ENCODE peak calls at places on chromosomes 13 and 19, in six cellular contexts. S, K, I, Z, P and U are unnamed samples.
A peak's percentile ranks its signal among the peaks of the same experiment; 100 is the strongest.

GRCh38 chr13:85654227-85654626 is 145.0 kb downstream of the SLITRK6 start:
- DNase-seq in Z (no peak), K (no peak), I (no peak), P (no peak), S (no peak), U (no peak)

GRCh38 chr13:112876305-112877000 is 92.6 kb upstream of the MCF2L start:
- DNase-seq in Z (no peak), P (no peak), I (no peak), K (no peak), S (no peak), U (no peak)

GRCh38 chr13:73683746-73684145 is 450.5 kb downstream of the KLF12 start:
- DNase-seq in S (no peak), K (no peak), P (no peak), Z (no peak), I (no peak), U (no peak)

GRCh38 chr19:8387688-8388611 is 2.2 kb upstream of the RAB11B start:
- DNase-seq in Z (no peak), I (no peak), K (no peak), P (no peak), S (no peak), U (no peak)

GRCh38 chr13:95676100-95676774 is 702 bp upstream of the DNAJC3 start:
- DNase-seq in Z (no peak), P (no peak), S (no peak), K (peak; percentile 48), I (no peak), U (peak; percentile 39)

GRCh38 chr13:46624821-46625220 is 71.9 kb downstream of the LRCH1 start:
- DNase-seq in Z (no peak), S (no peak), I (no peak), K (no peak), P (no peak), U (no peak)

GRCh38 chr13:42883771-42884170 is 102.4 kb downstream of the FAM216B start:
- DNase-seq in P (peak; percentile 64), I (no peak), S (no peak), K (no peak), Z (no peak), U (peak; percentile 3)

GRCh38 chr19:49997709-49998108 is 27.5 kb downstream of the VRK3 start:
- DNase-seq in P (no peak), Z (no peak), S (no peak), I (no peak), K (peak; percentile 59), U (no peak)

GRCh38 chr13:95896302-95896701 is 156.9 kb downstream of the UGGT2 start:
- DNase-seq in Z (no peak), I (no peak), S (no peak), K (no peak), P (no peak), U (no peak)

GRCh38 chr19:58291943-58292342 is 13.2 kb downstream of the ZNF8 start:
- DNase-seq in Z (no peak), K (no peak), I (no peak), S (no peak), P (no peak), U (no peak)

GRCh38 chr19:23406716-23407115 is 11.4 kb upstream of the ZNF91 start:
- DNase-seq in S (no peak), K (no peak), Z (no peak), P (no peak), I (no peak), U (no peak)

GRCh38 chr19:23403024-23403423 is 7.8 kb upstream of the ZNF91 start:
- DNase-seq in I (no peak), P (no peak), Z (no peak), S (no peak), K (no peak), U (no peak)

GRCh38 chr19:23402388-23402787 is 7.1 kb upstream of the ZNF91 start:
- DNase-seq in K (no peak), P (no peak), S (no peak), I (no peak), Z (no peak), U (no peak)

GRCh38 chr19:23403581-23404324 is 8.5 kb upstream of the ZNF91 start:
- DNase-seq in S (no peak), I (no peak), P (no peak), Z (no peak), K (no peak), U (no peak)

GRCh38 chr19:23404676-23405075 is 9.4 kb upstream of the ZNF91 start:
- DNase-seq in Z (no peak), S (no peak), I (no peak), P (no peak), K (no peak), U (no peak)
- TF ChIP-seq CTCF in Z (no peak), S (no peak), I (no peak), P (no peak), K (no peak), U (no peak)

GRCh38 chr13:38688674-38689073 is 1.8 kb downstream of the FREM2 start:
- DNase-seq in K (no peak), P (no peak), I (no peak), S (no peak), Z (no peak), U (no peak)

GRCh38 chr13:38686635-38687245 is at the start of gene FREM2:
- DNase-seq in K (peak; percentile 53), S (no peak), Z (peak; percentile 26), P (no peak), I (no peak), U (peak; percentile 56)

GRCh38 chr13:38687246-38688229 is 661 bp downstream of the FREM2 start:
- DNase-seq in I (no peak), S (no peak), P (no peak), K (peak; percentile 13), Z (no peak), U (no peak)

GRCh38 chr13:38684714-38685113 is 2.2 kb upstream of the FREM2 start:
- DNase-seq in S (no peak), K (no peak), P (no peak), I (no peak), Z (no peak), U (no peak)

DNA sequence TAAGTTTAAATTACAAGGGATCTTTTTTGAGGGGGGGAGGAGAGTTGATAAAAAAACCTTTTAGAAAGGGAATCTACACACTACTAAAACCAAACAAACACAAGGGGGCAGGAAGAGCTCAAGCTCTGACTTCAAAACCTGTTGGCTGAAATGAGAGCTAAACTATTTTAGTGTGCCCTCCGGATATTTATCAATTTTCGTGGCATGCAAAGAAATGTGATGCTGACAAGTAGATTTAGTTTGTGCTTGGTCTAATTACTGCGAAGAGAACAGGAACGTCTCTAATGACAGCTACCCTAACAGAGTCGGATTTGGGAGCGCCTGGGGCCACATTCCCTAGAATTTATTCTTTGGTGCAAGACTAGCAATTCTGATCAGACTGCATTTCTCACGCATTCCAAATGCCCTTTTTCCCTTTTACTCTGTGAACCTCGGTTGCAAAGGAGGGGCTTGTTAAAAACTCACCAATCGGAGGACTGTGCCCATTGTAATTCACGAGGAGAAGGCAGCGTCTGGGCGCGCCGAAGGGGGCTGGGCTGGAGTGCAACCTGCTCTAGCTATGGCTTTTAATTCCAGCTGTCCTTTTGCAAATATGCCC is 804 bp upstream of the FREM2 start:
- DNase-seq in P (no peak), I (no peak), S (no peak), K (peak; percentile 17), Z (peak; percentile 28), U (peak; percentile 39)
- TF ChIP-seq CTCF in P (no peak), I (no peak), S (no peak), K (no peak), Z (peak; percentile 54), U (peak; percentile 74)

GRCh38 chr13:79631260-79631659 is 150.3 kb downstream of the NDFIP2 start:
- DNase-seq in S (no peak), K (peak; percentile 91), Z (peak; percentile 70), I (no peak), P (peak; percentile 70), U (peak; percentile 91)
- TF ChIP-seq CTCF in S (no peak), K (peak; percentile 72), Z (peak; percentile 25), I (peak; percentile 23), P (peak; percentile 46), U (peak; percentile 54)

DNA sequence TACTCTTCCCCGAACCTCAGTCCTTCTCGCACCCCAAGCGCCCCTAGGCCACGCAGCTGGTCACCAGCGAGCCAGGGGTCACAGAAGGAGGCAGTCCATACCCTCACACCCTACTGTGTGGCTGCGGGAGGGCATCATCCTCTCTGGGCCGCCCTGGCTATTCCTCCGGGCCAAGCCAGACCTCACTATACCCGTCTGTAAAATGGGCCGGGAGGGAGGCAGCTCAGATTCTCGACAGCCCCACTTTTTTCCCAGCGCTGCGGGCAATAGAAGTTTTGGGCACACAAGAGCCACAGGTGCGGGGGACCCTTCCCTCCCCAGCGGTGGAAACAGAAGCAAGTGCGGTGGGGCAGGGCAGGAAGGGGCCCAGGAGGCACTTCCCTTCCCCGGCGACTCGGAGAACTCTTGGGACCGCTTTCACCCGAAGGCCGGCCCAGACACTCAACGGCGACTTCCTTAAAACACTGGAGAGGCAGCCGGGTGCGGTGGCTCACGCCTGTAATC is 5.6 kb upstream of the ARRDC2 start:
- DNase-seq in I (no peak), Z (no peak), K (no peak), S (no peak), P (no peak), U (no peak)
- TF ChIP-seq CTCF in I (no peak), Z (no peak), K (no peak), S (no peak), P (no peak), U (no peak)

GRCh38 chr13:27171830-27172494 is 351 bp upstream of the USP12 start:
- DNase-seq in S (peak; percentile 88), I (peak; percentile 67), Z (peak; percentile 68), K (peak; percentile 86), P (no peak), U (no peak)
- TF ChIP-seq CTCF in S (no peak), I (peak; percentile 10), Z (no peak), K (no peak), P (no peak), U (no peak)

DNA sequence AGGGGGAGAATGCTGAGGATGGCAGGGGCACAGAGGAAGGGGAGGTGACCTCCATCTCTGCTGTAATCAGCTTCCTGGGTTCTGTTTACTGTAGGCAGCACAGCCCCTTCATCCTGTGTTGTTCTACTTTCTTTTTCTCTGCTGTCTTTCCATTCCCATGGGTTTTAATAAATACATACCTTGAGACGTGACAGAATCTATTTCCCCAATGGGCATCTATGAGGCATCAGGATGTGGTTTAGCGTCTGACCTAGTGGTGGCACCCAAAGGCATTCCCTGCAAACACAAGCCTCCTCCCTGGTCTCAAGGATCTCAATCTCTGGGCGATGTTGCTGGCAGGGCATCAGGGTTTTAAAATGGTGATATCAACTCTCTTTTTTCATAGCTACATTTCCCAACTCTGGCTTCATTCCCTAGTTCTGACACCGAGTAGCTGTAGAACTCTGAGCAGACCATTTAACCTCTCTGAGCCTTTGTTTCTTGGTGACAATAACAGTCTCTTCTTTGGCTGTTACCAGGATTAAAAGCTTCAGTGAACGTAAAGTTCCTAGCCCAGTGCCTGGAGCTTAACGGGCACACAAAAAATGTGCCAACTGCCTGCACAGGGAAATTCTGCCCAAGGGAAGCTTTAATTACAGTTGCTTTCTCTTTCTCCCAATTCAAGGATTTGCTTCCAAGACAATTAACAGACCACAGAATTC is 60.9 kb downstream of the ALOX5AP start:
- DNase-seq in I (no peak), K (peak; percentile 56), P (no peak), S (no peak), Z (no peak), U (no peak)
- TF ChIP-seq CTCF in I (no peak), K (peak; percentile 16), P (no peak), S (no peak), Z (no peak), U (peak; percentile 32)

GRCh38 chr19:16325161-16325527 is 518 bp downstream of the KLF2 start:
- DNase-seq in Z (no peak), P (no peak), K (no peak), I (no peak), S (peak; percentile 35), U (no peak)
- TF ChIP-seq CTCF in Z (no peak), P (no peak), K (peak; percentile 39), I (no peak), S (no peak), U (no peak)